ENCODE peak calls at places on chromosome 10, in six cellular contexts. One of them, this sample, is unnamed.

GRCh38 chr10:124632566-124632965 is 111.6 kb downstream of the FAM53B start:
- DNase-seq in IMR-90: no peak
- DNase-seq in thyroid gland: peak; percentile 50
- DNase-seq in mucosa of descending colon: peak; percentile 36
- DNase-seq in AG04450: no peak
- DNase-seq in body of pancreas: no peak
- DNase-seq in this sample: no peak

GRCh38 chr10:63798599-63799498 is 277.6 kb downstream of the REEP3 start:
- DNase-seq in AG04450: peak; percentile 11
- DNase-seq in body of pancreas: peak; percentile 51
- DNase-seq in thyroid gland: peak; percentile 56
- DNase-seq in IMR-90: peak; percentile 78
- DNase-seq in mucosa of descending colon: peak; percentile 63
- DNase-seq in this sample: peak; percentile 93

GRCh38 chr10:21318768-21319167 is 206.7 kb downstream of the SKIDA1 start:
- DNase-seq in body of pancreas: no peak
- DNase-seq in AG04450: no peak
- DNase-seq in IMR-90: peak; percentile 42
- DNase-seq in thyroid gland: peak; percentile 52
- DNase-seq in mucosa of descending colon: no peak
- DNase-seq in this sample: no peak

GRCh38 chr10:73744690-73744994 is 470 bp downstream of the SEC24C start:
- DNase-seq in mucosa of descending colon: peak; percentile 75
- DNase-seq in IMR-90: peak; percentile 58
- DNase-seq in body of pancreas: peak; percentile 61
- DNase-seq in AG04450: no peak
- DNase-seq in thyroid gland: peak; percentile 65
- DNase-seq in this sample: peak; percentile 78

GRCh38 chr10:88272186-88272585 is 310.9 kb downstream of the RNLS start:
- DNase-seq in mucosa of descending colon: no peak
- DNase-seq in body of pancreas: no peak
- DNase-seq in IMR-90: peak; percentile 31
- DNase-seq in thyroid gland: no peak
- DNase-seq in AG04450: no peak
- DNase-seq in this sample: no peak

GRCh38 chr10:124416733-124417132 is 2.0 kb downstream of the OAT start:
- DNase-seq in AG04450: no peak
- DNase-seq in thyroid gland: no peak
- DNase-seq in body of pancreas: no peak
- DNase-seq in IMR-90: peak; percentile 20
- DNase-seq in mucosa of descending colon: no peak
- DNase-seq in this sample: peak; percentile 63

GRCh38 chr10:71608863-71609768 is 110.5 kb downstream of the C10orf105 start:
- DNase-seq in AG04450: no peak
- DNase-seq in IMR-90: peak; percentile 47
- DNase-seq in thyroid gland: peak; percentile 86
- DNase-seq in body of pancreas: peak; percentile 71
- DNase-seq in mucosa of descending colon: peak; percentile 73
- DNase-seq in this sample: peak; percentile 80

GRCh38 chr10:125144693-125145623 is 15.4 kb downstream of the CTBP2 start:
- DNase-seq in AG04450: no peak
- DNase-seq in thyroid gland: peak; percentile 69
- DNase-seq in IMR-90: peak; percentile 57
- DNase-seq in body of pancreas: no peak
- DNase-seq in mucosa of descending colon: peak; percentile 60
- DNase-seq in this sample: peak; percentile 72

GRCh38 chr10:101014230-101014884 is 14.7 kb downstream of the LZTS2 start:
- DNase-seq in IMR-90: peak; percentile 56
- DNase-seq in thyroid gland: peak; percentile 83
- DNase-seq in mucosa of descending colon: no peak
- DNase-seq in body of pancreas: peak; percentile 90
- DNase-seq in AG04450: no peak
- DNase-seq in this sample: peak; percentile 74

GRCh38 chr10:16941865-16942264 is 124.6 kb upstream of the RSU1 start:
- DNase-seq in thyroid gland: no peak
- DNase-seq in AG04450: no peak
- DNase-seq in IMR-90: no peak
- DNase-seq in body of pancreas: no peak
- DNase-seq in mucosa of descending colon: no peak
- DNase-seq in this sample: no peak

GRCh38 chr10:76946268-76946667 is 691.3 kb downstream of the KCNMA1 start:
- DNase-seq in thyroid gland: no peak
- DNase-seq in mucosa of descending colon: no peak
- DNase-seq in AG04450: no peak
- DNase-seq in IMR-90: peak; percentile 66
- DNase-seq in body of pancreas: no peak
- DNase-seq in this sample: peak; percentile 15

GRCh38 chr10:77111611-77112550 is 525.7 kb downstream of the KCNMA1 start:
- DNase-seq in AG04450: peak; percentile 66
- DNase-seq in mucosa of descending colon: no peak
- DNase-seq in body of pancreas: no peak
- DNase-seq in thyroid gland: no peak
- DNase-seq in IMR-90: peak; percentile 87
- DNase-seq in this sample: peak; percentile 87

GRCh38 chr10:64733980-64734379 is 1212.8 kb downstream of the REEP3 start:
- DNase-seq in body of pancreas: peak; percentile 34
- DNase-seq in IMR-90: no peak
- DNase-seq in AG04450: no peak
- DNase-seq in mucosa of descending colon: no peak
- DNase-seq in thyroid gland: no peak
- DNase-seq in this sample: peak; percentile 41

GRCh38 chr10:117441812-117442443 is 66.7 kb upstream of the PDZD8 start:
- DNase-seq in thyroid gland: no peak
- DNase-seq in body of pancreas: no peak
- DNase-seq in mucosa of descending colon: no peak
- DNase-seq in AG04450: no peak
- DNase-seq in IMR-90: no peak
- DNase-seq in this sample: no peak

GRCh38 chr10:122141821-122142651 is 129.1 kb upstream of the BTBD16 start:
- DNase-seq in thyroid gland: peak; percentile 58
- DNase-seq in IMR-90: peak; percentile 63
- DNase-seq in AG04450: no peak
- DNase-seq in mucosa of descending colon: no peak
- DNase-seq in body of pancreas: no peak
- DNase-seq in this sample: no peak

GRCh38 chr10:107740962-107741690 is 576.6 kb upstream of the SORCS1 start:
- DNase-seq in IMR-90: peak; percentile 13
- DNase-seq in mucosa of descending colon: no peak
- DNase-seq in thyroid gland: no peak
- DNase-seq in body of pancreas: no peak
- DNase-seq in AG04450: no peak
- DNase-seq in this sample: peak; percentile 30

GRCh38 chr10:60975716-60976115 is 31.7 kb upstream of the RHOBTB1 start:
- DNase-seq in thyroid gland: no peak
- DNase-seq in mucosa of descending colon: no peak
- DNase-seq in body of pancreas: no peak
- DNase-seq in IMR-90: peak; percentile 65
- DNase-seq in AG04450: no peak
- DNase-seq in this sample: no peak

GRCh38 chr10:119090968-119091367 is 10.4 kb upstream of the EIF3A start:
- DNase-seq in mucosa of descending colon: no peak
- DNase-seq in body of pancreas: no peak
- DNase-seq in thyroid gland: no peak
- DNase-seq in IMR-90: peak; percentile 68
- DNase-seq in AG04450: no peak
- DNase-seq in this sample: peak; percentile 41

GRCh38 chr10:96587255-96588059 is 645 bp upstream of the TM9SF3 start:
- DNase-seq in mucosa of descending colon: no peak
- DNase-seq in AG04450: peak; percentile 68
- DNase-seq in thyroid gland: peak; percentile 61
- DNase-seq in IMR-90: peak; percentile 83
- DNase-seq in body of pancreas: peak; percentile 73
- DNase-seq in this sample: peak; percentile 82

GRCh38 chr10:13969118-13969791 is 361.5 kb downstream of the FRMD4A start:
- DNase-seq in body of pancreas: no peak
- DNase-seq in mucosa of descending colon: no peak
- DNase-seq in thyroid gland: no peak
- DNase-seq in IMR-90: no peak
- DNase-seq in AG04450: no peak
- DNase-seq in this sample: no peak

GRCh38 chr10:17725703-17726102 is 26.3 kb upstream of the TMEM236 start:
- DNase-seq in IMR-90: no peak
- DNase-seq in body of pancreas: no peak
- DNase-seq in AG04450: no peak
- DNase-seq in mucosa of descending colon: no peak
- DNase-seq in thyroid gland: no peak
- DNase-seq in this sample: no peak

GRCh38 chr10:5376450-5376849 is 11.7 kb downstream of the UCN3 start:
- DNase-seq in AG04450: no peak
- DNase-seq in thyroid gland: no peak
- DNase-seq in IMR-90: no peak
- DNase-seq in body of pancreas: no peak
- DNase-seq in mucosa of descending colon: no peak
- DNase-seq in this sample: peak; percentile 13

GRCh38 chr10:5360318-5360915 is 4.3 kb upstream of the UCN3 start:
- DNase-seq in thyroid gland: no peak
- DNase-seq in AG04450: no peak
- DNase-seq in IMR-90: no peak
- DNase-seq in mucosa of descending colon: no peak
- DNase-seq in body of pancreas: no peak
- DNase-seq in this sample: no peak

GRCh38 chr10:59561397-59562121 is 148.1 kb downstream of the SLC16A9 start:
- DNase-seq in thyroid gland: no peak
- DNase-seq in AG04450: no peak
- DNase-seq in mucosa of descending colon: no peak
- DNase-seq in body of pancreas: no peak
- DNase-seq in IMR-90: peak; percentile 17
- DNase-seq in this sample: no peak

GRCh38 chr10:60810437-60811182 is 32.3 kb downstream of the CDK1 start:
- DNase-seq in thyroid gland: peak; percentile 20
- DNase-seq in mucosa of descending colon: no peak
- DNase-seq in IMR-90: peak; percentile 60
- DNase-seq in body of pancreas: no peak
- DNase-seq in AG04450: no peak
- DNase-seq in this sample: peak; percentile 82

GRCh38 chr10:117689566-117689965 is 147.0 kb downstream of the EMX2 start:
- DNase-seq in mucosa of descending colon: no peak
- DNase-seq in body of pancreas: no peak
- DNase-seq in thyroid gland: no peak
- DNase-seq in IMR-90: no peak
- DNase-seq in AG04450: no peak
- DNase-seq in this sample: peak; percentile 11

GRCh38 chr10:21290499-21291160 is 234.9 kb downstream of the SKIDA1 start:
- DNase-seq in thyroid gland: no peak
- DNase-seq in IMR-90: no peak
- DNase-seq in body of pancreas: no peak
- DNase-seq in AG04450: no peak
- DNase-seq in mucosa of descending colon: no peak
- DNase-seq in this sample: no peak

GRCh38 chr10:63758080-63758479 is 236.9 kb downstream of the REEP3 start:
- DNase-seq in body of pancreas: no peak
- DNase-seq in IMR-90: peak; percentile 68
- DNase-seq in AG04450: no peak
- DNase-seq in mucosa of descending colon: no peak
- DNase-seq in thyroid gland: no peak
- DNase-seq in this sample: peak; percentile 80

GRCh38 chr10:80472234-80473095 is 18.4 kb downstream of the TSPAN14 start:
- DNase-seq in thyroid gland: no peak
- DNase-seq in body of pancreas: no peak
- DNase-seq in AG04450: peak; percentile 49
- DNase-seq in IMR-90: peak; percentile 85
- DNase-seq in mucosa of descending colon: no peak
- DNase-seq in this sample: peak; percentile 94

GRCh38 chr10:42952931-42953683 is 123.8 kb upstream of the RET start:
- DNase-seq in mucosa of descending colon: peak; percentile 33
- DNase-seq in body of pancreas: no peak
- DNase-seq in thyroid gland: no peak
- DNase-seq in IMR-90: no peak
- DNase-seq in AG04450: no peak
- DNase-seq in this sample: no peak

GRCh38 chr10:72702868-72703581 is 11.1 kb downstream of the MCU start:
- DNase-seq in AG04450: no peak
- DNase-seq in thyroid gland: no peak
- DNase-seq in mucosa of descending colon: no peak
- DNase-seq in IMR-90: peak; percentile 67
- DNase-seq in body of pancreas: no peak
- DNase-seq in this sample: peak; percentile 72

DNA sequence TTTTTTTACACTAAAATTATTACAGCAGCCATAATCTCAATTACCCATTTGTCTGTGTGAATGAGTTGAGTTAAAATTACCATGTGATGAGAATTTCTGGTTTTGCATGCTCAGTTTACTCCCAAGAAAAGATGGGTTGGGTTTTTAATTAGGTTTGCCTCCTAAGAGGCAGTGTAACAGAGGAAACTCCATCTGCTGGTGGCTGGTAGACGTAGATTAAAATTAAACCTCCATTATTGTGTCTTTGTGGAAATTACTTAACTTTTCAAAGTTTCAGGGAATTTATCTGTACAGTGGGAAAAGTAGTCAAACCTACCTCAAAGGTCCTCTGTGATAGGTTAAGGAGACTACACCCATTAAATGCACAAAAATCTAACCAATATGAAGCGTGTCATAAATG is 954.2 kb downstream of the PCDH15 start:
- DNase-seq in body of pancreas: no peak
- DNase-seq in mucosa of descending colon: no peak
- DNase-seq in IMR-90: no peak
- DNase-seq in AG04450: no peak
- DNase-seq in thyroid gland: no peak
- DNase-seq in this sample: peak; percentile 1
- TF ChIP-seq CTCF in body of pancreas: no peak
- TF ChIP-seq CTCF in mucosa of descending colon: no peak
- TF ChIP-seq CTCF in IMR-90: peak; percentile 18
- TF ChIP-seq CTCF in AG04450: peak; percentile 25
- TF ChIP-seq CTCF in thyroid gland: no peak
- TF ChIP-seq CTCF in this sample: peak; percentile 26

GRCh38 chr10:128945398-128945797 is 521.6 kb upstream of the MGMT start:
- DNase-seq in body of pancreas: no peak
- DNase-seq in thyroid gland: no peak
- DNase-seq in AG04450: no peak
- DNase-seq in IMR-90: no peak
- DNase-seq in mucosa of descending colon: no peak
- DNase-seq in this sample: no peak
- H3K4me3 ChIP-seq in body of pancreas: no peak overlapping the region
- H3K4me3 ChIP-seq in thyroid gland: no peak overlapping the region
- H3K4me3 ChIP-seq in AG04450: no peak overlapping the region
- H3K4me3 ChIP-seq in IMR-90: no peak overlapping the region
- H3K4me3 ChIP-seq in mucosa of descending colon: no peak overlapping the region
- H3K4me3 ChIP-seq in this sample: no peak overlapping the region

GRCh38 chr10:132788180-132788830 is 2.4 kb upstream of the NKX6-2 start:
- DNase-seq in IMR-90: peak; percentile 16
- DNase-seq in thyroid gland: peak; percentile 29
- DNase-seq in mucosa of descending colon: no peak
- DNase-seq in body of pancreas: no peak
- DNase-seq in AG04450: no peak
- DNase-seq in this sample: peak; percentile 10
- TF ChIP-seq CTCF in IMR-90: peak; percentile 41
- TF ChIP-seq CTCF in thyroid gland: peak; percentile 27
- TF ChIP-seq CTCF in mucosa of descending colon: no peak
- TF ChIP-seq CTCF in body of pancreas: peak; percentile 23
- TF ChIP-seq CTCF in AG04450: peak; percentile 31
- TF ChIP-seq CTCF in this sample: peak; percentile 26

DNA sequence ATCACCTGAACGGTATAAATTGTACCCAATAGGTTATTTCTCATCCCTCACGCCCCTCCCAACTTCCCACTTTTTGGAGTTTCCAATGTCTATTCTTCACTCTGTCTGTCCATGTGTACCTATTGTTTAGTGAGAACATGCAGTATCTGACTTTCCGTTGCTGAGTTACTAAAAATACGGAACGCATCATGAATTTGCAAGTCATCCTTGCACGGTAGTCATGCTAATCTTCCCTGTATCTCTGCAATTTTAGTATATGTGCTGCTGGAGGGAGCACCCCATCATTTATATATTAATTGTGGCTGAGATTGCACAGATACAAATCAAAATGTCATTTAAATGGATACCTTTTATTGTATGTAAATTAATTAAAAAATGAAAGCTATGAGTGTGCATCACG is 75.7 kb upstream of the SFMBT2 start:
- DNase-seq in mucosa of descending colon: no peak
- DNase-seq in AG04450: no peak
- DNase-seq in IMR-90: no peak
- DNase-seq in body of pancreas: no peak
- DNase-seq in thyroid gland: no peak
- DNase-seq in this sample: no peak
- H3K4me3 ChIP-seq in mucosa of descending colon: no peak overlapping the region
- H3K4me3 ChIP-seq in AG04450: no peak overlapping the region
- H3K4me3 ChIP-seq in IMR-90: no peak overlapping the region
- H3K4me3 ChIP-seq in body of pancreas: no peak overlapping the region
- H3K4me3 ChIP-seq in thyroid gland: no peak overlapping the region
- H3K4me3 ChIP-seq in this sample: no peak overlapping the region